ENCODE peak calls at places on chromosomes 7 and 10, in seven cellular contexts. Q, Z, D, F, H, G and U are unnamed samples.

GRCh38 chr7:82348251-82348650 is 95.3 kb downstream of the CACNA2D1 start:
- DNase-seq in Q (no peak), Z (no peak), D (no peak), F (no peak), H (no peak), G (no peak), U (no peak)

GRCh38 chr7:17633099-17633498 is 307.2 kb downstream of the SNX13 start:
- DNase-seq in Q (peak), Z (no peak), D (peak), F (peak), H (peak), G (no peak), U (no peak)

GRCh38 chr7:121530251-121531174 is 134.4 kb upstream of the FAM3C start:
- DNase-seq in Q (peak), Z (no peak), D (peak), F (peak), H (peak), G (no peak), U (no peak)

GRCh38 chr10:69048103-69048502 is 39.8 kb upstream of the SRGN start:
- DNase-seq in Q (peak), Z (no peak), D (peak), F (no peak), H (peak), G (no peak), U (peak)

GRCh38 chr10:45817130-45817859 is 30.0 kb downstream of the AGAP4 start:
- DNase-seq in Q (no peak), Z (no peak), D (no peak), F (no peak), H (no peak), G (no peak), U (no peak)

GRCh38 chr7:38907066-38907465 is 1.9 kb downstream of the VPS41 start:
- DNase-seq in Q (no peak), Z (no peak), D (no peak), F (no peak), H (no peak), G (no peak), U (no peak)

GRCh38 chr7:19713676-19714075 is 4.8 kb upstream of the POLR1F start:
- DNase-seq in Q (peak), Z (peak), D (peak), F (peak), H (peak), G (peak), U (no peak)

GRCh38 chr10:91596821-91597396 is 36.0 kb downstream of the PPP1R3C start:
- DNase-seq in Q (peak), Z (no peak), D (peak), F (peak), H (peak), G (no peak), U (no peak)

GRCh38 chr10:95552680-95553342 is 8.4 kb downstream of the SORBS1 start:
- DNase-seq in Q (peak), Z (no peak), D (no peak), F (peak), H (no peak), G (no peak), U (no peak)

GRCh38 chr7:41584746-41585145 is 118.1 kb downstream of the INHBA start:
- DNase-seq in Q (peak), Z (no peak), D (no peak), F (peak), H (peak), G (no peak), U (no peak)